ENCODE peak calls at places on chromosomes 4 and X, in ten cellular contexts. O is dermis microvascular lymphatic vessel endothelial cell; K is AG10803; E is naive thymus-derived CD8-positive, alpha-beta T cell; U is stimulated activated CD8-positive, alpha-beta memory T cell treated with anti-CD3 and anti-CD28 coated beads, Interleukin-7, amount 100 ng/mL, for 24 hours; Y is ACHN; I is T-helper 9 cell; H is activated CD4-positive, alpha-beta T cell treated with anti-CD3 and anti-CD28 coated beads, Interleukin-2, amount 50 U/mL, for 1 hour; V is AG09309; W is GOT3. B is an unnamed sample.
A peak's percentile ranks its signal among the peaks of the same experiment; 100 is the strongest.

GRCh38 chr4:131509521-131509920 is 1639.6 kb upstream of the PCDH10 start:
- DNase-seq in O (no peak), K (no peak), E (no peak), U (no peak), Y (no peak), I (no peak), H (no peak), V (no peak), W (no peak), B (no peak)

GRCh38 chrX:113728937-113729336 is 854.9 kb upstream of the HTR2C start:
- DNase-seq in O (no peak), K (no peak), E (no peak), U (no peak), Y (no peak), I (no peak), H (no peak), V (no peak), W (no peak), B (no peak)

GRCh38 chrX:44843318-44843702 is 511 bp upstream of the DUSP21 start:
- DNase-seq in O (no peak), K (no peak), E (no peak), U (no peak), Y (no peak), I (no peak), H (no peak), V (no peak), W (no peak), B (no peak)

GRCh38 chr4:7189066-7189465 is 3.3 kb upstream of the SORCS2 start:
- DNase-seq in O (no peak), K (no peak), E (no peak), U (no peak), Y (no peak), I (no peak), H (no peak), V (no peak), W (no peak), B (no peak)

GRCh38 chr4:152635876-152636275 is 43.9 kb downstream of the TMEM154 start:
- DNase-seq in O (no peak), K (no peak), E (no peak), U (no peak), Y (no peak), I (no peak), H (no peak), V (no peak), W (no peak), B (no peak)

GRCh38 chr4:74376888-74377483 is 12.0 kb downstream of the EREG start:
- DNase-seq in O (peak; percentile 58), K (peak; percentile 69), E (peak; percentile 40), U (no peak), Y (peak; percentile 69), I (no peak), H (no peak), V (peak; percentile 41), W (no peak), B (no peak)

GRCh38 chr4:11597506-11597905 is 168.8 kb upstream of the HS3ST1 start:
- DNase-seq in O (no peak), K (no peak), E (no peak), U (no peak), Y (no peak), I (no peak), H (no peak), V (no peak), W (no peak), B (no peak)

GRCh38 chrX:133794151-133794550 is 191.2 kb downstream of the GPC3 start:
- DNase-seq in O (no peak), K (peak; percentile 1), E (no peak), U (no peak), Y (no peak), I (no peak), H (no peak), V (no peak), W (no peak), B (no peak)

GRCh38 chrX:155959018-155959587 is 38.4 kb upstream of the IL9R start:
- DNase-seq in O (no peak), K (no peak), E (no peak), U (no peak), Y (no peak), I (no peak), H (no peak), V (no peak), W (no peak), B (no peak)

GRCh38 chrX:106100442-106100841 is 61.9 kb upstream of the SERPINA7 start:
- DNase-seq in O (no peak), K (no peak), E (no peak), U (no peak), Y (no peak), I (no peak), H (no peak), V (no peak), W (no peak), B (no peak)

GRCh38 chr4:48968814-48969213 is 17.3 kb upstream of the CWH43 start:
- DNase-seq in O (no peak), K (peak; percentile 61), E (no peak), U (no peak), Y (no peak), I (no peak), H (no peak), V (peak; percentile 48), W (no peak), B (no peak)

GRCh38 chr4:108762559-108763225 is at the start of gene ETNPPL:
- DNase-seq in O (no peak), K (no peak), E (peak; percentile 15), U (no peak), Y (peak; percentile 7), I (no peak), H (peak; percentile 6), V (no peak), W (no peak), B (peak; percentile 49)

GRCh38 chr4:75831856-75832405 is 70.3 kb downstream of the PPEF2 start:
- DNase-seq in O (no peak), K (no peak), E (no peak), U (no peak), Y (no peak), I (no peak), H (no peak), V (no peak), W (no peak), B (no peak)

GRCh38 chr4:39446842-39447573 is 11.7 kb downstream of the RPL9 start:
- DNase-seq in O (peak; percentile 30), K (peak; percentile 40), E (peak; percentile 32), U (no peak), Y (no peak), I (peak; percentile 7), H (peak; percentile 26), V (no peak), W (no peak), B (peak; percentile 28)

GRCh38 chr4:20192754-20193521 is 58.8 kb upstream of the SLIT2 start:
- DNase-seq in O (no peak), K (peak; percentile 17), E (no peak), U (no peak), Y (no peak), I (no peak), H (no peak), V (no peak), W (no peak), B (no peak)

GRCh38 chrX:52422884-52423283 is 54.1 kb downstream of the XAGE2 start:
- DNase-seq in O (no peak), K (peak; percentile 88), E (no peak), U (no peak), Y (no peak), I (no peak), H (no peak), V (peak; percentile 59), W (no peak), B (no peak)

B was measured in progenitor cell of endocrine pancreas.